ENCODE peak calls at places on chromosome 13, in nine cellular contexts. K is choroid plexus epithelial cell, V is mesendoderm, W is epithelial cell of esophagus, Y is tibial nerve, R is cardiac muscle cell, T is GM23338, P is thoracic aorta, C is astrocyte of the cerebellum. H is an unnamed sample.

GRCh38 chr13:106701810-106702341 is 133.9 kb upstream of the ARGLU1 start:
- DNase-seq in K (no peak), V (no peak), W (no peak), Y (no peak), R (no peak), T (no peak), P (no peak), C (no peak), H (no peak)

GRCh38 chr13:97945342-97945741 is 8.1 kb upstream of the IPO5 start:
- DNase-seq in K (peak; percentile 44), V (no peak), W (no peak), Y (no peak), R (no peak), T (no peak), P (no peak), C (no peak), H (no peak)

GRCh38 chr13:79767126-79767525 is 286.2 kb downstream of the NDFIP2 start:
- DNase-seq in K (peak; percentile 49), V (peak; percentile 47), W (peak; percentile 5), Y (no peak), R (peak; percentile 17), T (no peak), P (no peak), C (peak; percentile 8), H (no peak)

GRCh38 chr13:78589206-78589605 is 14.1 kb downstream of the POU4F1 start:
- DNase-seq in K (no peak), V (peak; percentile 81), W (peak; percentile 57), Y (no peak), R (peak; percentile 44), T (peak; percentile 94), P (no peak), C (no peak), H (no peak)

GRCh38 chr13:22801402-22802003 is 379.3 kb upstream of the SGCG start:
- DNase-seq in K (peak; percentile 5), V (peak; percentile 50), W (peak; percentile 38), Y (no peak), R (peak; percentile 38), T (peak; percentile 56), P (no peak), C (no peak), H (no peak)

GRCh38 chr13:19836472-19836871 is 27.0 kb downstream of the ZMYM5 start:
- DNase-seq in K (peak; percentile 21), V (no peak), W (peak; percentile 20), Y (no peak), R (peak; percentile 15), T (no peak), P (no peak), C (no peak), H (no peak)

GRCh38 chr13:51154029-51154555 is 43.0 kb upstream of the C13orf42 start:
- DNase-seq in K (peak; percentile 55), V (no peak), W (no peak), Y (no peak), R (peak; percentile 80), T (no peak), P (no peak), C (no peak), H (no peak)

GRCh38 chr13:51793570-51794273 is 10.2 kb downstream of the DHRS12 start:
- DNase-seq in K (peak; percentile 84), V (peak; percentile 47), W (peak; percentile 90), Y (no peak), R (peak; percentile 72), T (no peak), P (no peak), C (peak; percentile 54), H (no peak)

GRCh38 chr13:23509781-23510543 is 60.2 kb upstream of the TNFRSF19 start:
- DNase-seq in K (peak; percentile 85), V (no peak), W (peak; percentile 48), Y (no peak), R (peak; percentile 69), T (no peak), P (no peak), C (peak; percentile 80), H (no peak)

GRCh38 chr13:97849305-97849704 is 104.2 kb upstream of the IPO5 start:
- DNase-seq in K (peak; percentile 63), V (peak; percentile 74), W (peak; percentile 50), Y (no peak), R (peak; percentile 39), T (peak; percentile 73), P (no peak), C (no peak), H (no peak)

GRCh38 chr13:31775686-31776085 is 36.4 kb downstream of the RXFP2 start:
- DNase-seq in K (no peak), V (no peak), W (no peak), Y (peak; percentile 24), R (peak; percentile 78), T (no peak), P (no peak), C (no peak), H (no peak)

GRCh38 chr13:102231486-102231885 is 170.4 kb downstream of the FGF14 start:
- DNase-seq in K (no peak), V (no peak), W (no peak), Y (no peak), R (no peak), T (no peak), P (no peak), C (no peak), H (no peak)

GRCh38 chr13:67133476-67133875 is 96.7 kb downstream of the PCDH9 start:
- DNase-seq in K (peak; percentile 18), V (no peak), W (no peak), Y (no peak), R (peak; percentile 40), T (no peak), P (no peak), C (no peak), H (no peak)

GRCh38 chr13:67137044-67137735 is 92.9 kb downstream of the PCDH9 start:
- DNase-seq in K (peak; percentile 71), V (no peak), W (no peak), Y (no peak), R (peak; percentile 50), T (no peak), P (no peak), C (no peak), H (no peak)

GRCh38 chr13:67135356-67135755 is 94.8 kb downstream of the PCDH9 start:
- DNase-seq in K (no peak), V (no peak), W (no peak), Y (no peak), R (no peak), T (no peak), P (no peak), C (no peak), H (no peak)

GRCh38 chr13:67136157-67136556 is 94.0 kb downstream of the PCDH9 start:
- DNase-seq in K (peak; percentile 4), V (no peak), W (no peak), Y (no peak), R (peak; percentile 74), T (no peak), P (no peak), C (no peak), H (no peak)

DNA sequence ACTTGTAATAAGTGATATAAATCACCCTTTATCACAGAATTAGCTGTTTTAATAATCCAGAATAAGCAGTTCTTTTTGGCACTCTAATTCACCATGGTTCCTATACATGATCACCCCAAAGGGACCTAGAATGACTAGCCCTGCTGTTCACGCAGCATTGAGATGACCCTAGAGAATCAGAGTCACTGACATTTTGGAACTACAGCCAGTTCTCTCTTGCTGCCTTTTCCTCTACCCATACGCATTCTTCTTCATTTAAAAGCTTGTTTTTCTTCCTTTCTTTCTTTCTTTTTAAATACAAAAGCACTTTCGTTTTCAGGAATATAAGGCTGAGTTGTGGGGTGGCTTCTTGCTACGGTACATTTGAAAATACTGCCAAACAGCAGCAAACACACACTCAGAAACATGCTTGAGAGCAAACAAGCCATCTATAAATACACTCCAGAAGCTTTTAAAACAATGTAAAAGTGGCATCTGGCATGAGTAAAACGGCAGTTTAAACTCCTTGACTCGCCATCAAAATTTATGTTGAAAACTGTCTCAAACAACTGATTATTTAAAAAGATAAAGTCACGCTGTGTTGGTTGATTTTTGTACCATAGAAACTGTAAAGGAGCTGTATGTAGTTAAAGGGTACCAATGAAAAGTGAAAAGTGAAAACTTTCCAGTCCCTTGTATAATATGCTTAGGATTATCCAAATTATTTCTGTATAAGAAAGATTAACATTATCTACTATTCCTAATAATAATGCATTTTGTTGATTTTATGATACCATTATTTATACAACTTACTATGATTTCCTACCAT is 95.6 kb downstream of the PCDH9 start:
- DNase-seq in K (peak; percentile 61), V (no peak), W (no peak), Y (no peak), R (peak; percentile 30), T (no peak), P (no peak), C (no peak), H (no peak)
- H3K4me3 ChIP-seq in K (peak overlapping the region; percentile 47), V (no peak overlapping the region), W (no peak overlapping the region), Y (peak overlapping the region; percentile 0), R (no peak overlapping the region), T (no peak overlapping the region), P (peak overlapping the region; percentile 59), C (peak overlapping the region; percentile 15), H (peak overlapping the region; percentile 10)

GRCh38 chr13:38417241-38417640 is 67.6 kb downstream of the UFM1 start:
- DNase-seq in K (no peak), V (no peak), W (peak; percentile 46), Y (no peak), R (no peak), T (no peak), P (no peak), C (no peak), H (no peak)

GRCh38 chr13:38417727-38418126 is 68.1 kb downstream of the UFM1 start:
- DNase-seq in K (peak; percentile 59), V (peak; percentile 55), W (peak; percentile 71), Y (no peak), R (peak; percentile 24), T (peak; percentile 60), P (no peak), C (no peak), H (no peak)

GRCh38 chr13:38418286-38418685 is 68.6 kb downstream of the UFM1 start:
- DNase-seq in K (peak; percentile 23), V (no peak), W (peak; percentile 20), Y (no peak), R (no peak), T (no peak), P (no peak), C (no peak), H (no peak)

GRCh38 chr13:38419312-38419873 is 69.7 kb downstream of the UFM1 start:
- DNase-seq in K (no peak), V (no peak), W (no peak), Y (no peak), R (no peak), T (no peak), P (no peak), C (no peak), H (no peak)

GRCh38 chr13:38415233-38415632 is 65.6 kb downstream of the UFM1 start:
- DNase-seq in K (peak; percentile 30), V (peak; percentile 1), W (peak; percentile 37), Y (no peak), R (no peak), T (no peak), P (no peak), C (no peak), H (no peak)
- H3K4me3 ChIP-seq in K (no peak overlapping the region), V (no peak overlapping the region), W (no peak overlapping the region), Y (no peak overlapping the region), R (no peak overlapping the region), T (no peak overlapping the region), P (no peak overlapping the region), C (no peak overlapping the region), H (no peak overlapping the region)

GRCh38 chr13:27793377-27794074 is 1.2 kb downstream of the GSX1 start:
- DNase-seq in K (no peak), V (no peak), W (no peak), Y (no peak), R (no peak), T (peak; percentile 51), P (no peak), C (no peak), H (no peak)
- H3K4me3 ChIP-seq in K (no peak overlapping the region), V (no peak overlapping the region), W (no peak overlapping the region), Y (no peak overlapping the region), R (no peak overlapping the region), T (peak overlapping the region; percentile 47), P (no peak overlapping the region), C (no peak overlapping the region), H (no peak overlapping the region)

GRCh38 chr13:28531956-28532225 is 37.0 kb upstream of the FLT1 start:
- DNase-seq in K (no peak), V (no peak), W (no peak), Y (no peak), R (no peak), T (no peak), P (no peak), C (no peak), H (no peak)
- H3K4me3 ChIP-seq in K (peak overlapping the region; percentile 54), V (no peak overlapping the region), W (no peak overlapping the region), Y (peak overlapping the region; percentile 25), R (peak overlapping the region; percentile 58), T (peak overlapping the region; percentile 78), P (peak overlapping the region; percentile 69), C (peak overlapping the region; percentile 41), H (peak overlapping the region; percentile 50)